ENCODE peak calls at places on chromosomes 16 and 17, in seven cellular contexts. Q is naive thymus-derived CD4-positive, alpha-beta T cell; V is esophagus squamous epithelium; N is breast epithelium; T is OCI-LY7; I is PC-9; K is psoas muscle. O is an unnamed sample. For H3K36me3, the result is how much of the 10 kb centered on the place peaks cover.

GRCh38 chr16:51670527-51670926 is 519.5 kb upstream of the SALL1 start:
- DNase-seq in Q (no peak), V (no peak), K (no peak), I (no peak), T (no peak), N (no peak), O (no peak)

GRCh38 chr17:47810200-47810821 is 11.3 kb downstream of the OSBPL7 start:
- DNase-seq in K (no peak), Q (no peak), I (peak), T (no peak), V (no peak), N (no peak), O (peak)

GRCh38 chr17:43042025-43042424 is 17.0 kb downstream of the RND2 start:
- DNase-seq in Q (no peak), N (no peak), T (no peak), I (no peak), V (no peak), K (no peak), O (no peak)

GRCh38 chr17:18877104-18877503 is 19.2 kb downstream of the PRPSAP2 start:
- DNase-seq in I (peak), N (no peak), V (no peak), T (no peak), Q (no peak), K (no peak), O (no peak)

GRCh38 chr16:180101-180920 is at the start of gene HBQ1:
- DNase-seq in T (no peak), I (no peak), Q (peak), V (no peak), N (no peak), K (no peak), O (no peak)

GRCh38 chr17:17782425-17783120 is 54.2 kb downstream of the SREBF1 start:
- DNase-seq in V (no peak), I (no peak), K (no peak), Q (no peak), T (peak), N (no peak), O (no peak)

GRCh38 chr17:65657251-65657828 is 95.9 kb upstream of the AXIN2 start:
- DNase-seq in V (no peak), Q (no peak), I (no peak), T (no peak), K (no peak), N (no peak), O (no peak)

GRCh38 chr17:46916211-46916610 is 6.7 kb upstream of the GOSR2 start:
- DNase-seq in I (no peak), Q (no peak), N (no peak), T (no peak), K (no peak), V (no peak), O (no peak)

GRCh38 chr16:28104404-28104803 is 40.9 kb upstream of the GSG1L start:
- DNase-seq in I (no peak), N (no peak), V (no peak), T (no peak), K (no peak), Q (no peak), O (no peak)

GRCh38 chr17:57104461-57105175 is 19.6 kb downstream of the AKAP1 start:
- DNase-seq in N (no peak), V (no peak), T (no peak), I (no peak), K (no peak), Q (no peak), O (no peak)

GRCh38 chr16:13913374-13914292 is 6.3 kb upstream of the ERCC4 start:
- DNase-seq in Q (no peak), V (no peak), K (no peak), N (no peak), I (no peak), T (no peak), O (no peak)
- H3K4me3 ChIP-seq in Q (no peak), V (no peak), K (no peak), N (no peak), I (no peak), T (no peak), O (no peak)

DNA sequence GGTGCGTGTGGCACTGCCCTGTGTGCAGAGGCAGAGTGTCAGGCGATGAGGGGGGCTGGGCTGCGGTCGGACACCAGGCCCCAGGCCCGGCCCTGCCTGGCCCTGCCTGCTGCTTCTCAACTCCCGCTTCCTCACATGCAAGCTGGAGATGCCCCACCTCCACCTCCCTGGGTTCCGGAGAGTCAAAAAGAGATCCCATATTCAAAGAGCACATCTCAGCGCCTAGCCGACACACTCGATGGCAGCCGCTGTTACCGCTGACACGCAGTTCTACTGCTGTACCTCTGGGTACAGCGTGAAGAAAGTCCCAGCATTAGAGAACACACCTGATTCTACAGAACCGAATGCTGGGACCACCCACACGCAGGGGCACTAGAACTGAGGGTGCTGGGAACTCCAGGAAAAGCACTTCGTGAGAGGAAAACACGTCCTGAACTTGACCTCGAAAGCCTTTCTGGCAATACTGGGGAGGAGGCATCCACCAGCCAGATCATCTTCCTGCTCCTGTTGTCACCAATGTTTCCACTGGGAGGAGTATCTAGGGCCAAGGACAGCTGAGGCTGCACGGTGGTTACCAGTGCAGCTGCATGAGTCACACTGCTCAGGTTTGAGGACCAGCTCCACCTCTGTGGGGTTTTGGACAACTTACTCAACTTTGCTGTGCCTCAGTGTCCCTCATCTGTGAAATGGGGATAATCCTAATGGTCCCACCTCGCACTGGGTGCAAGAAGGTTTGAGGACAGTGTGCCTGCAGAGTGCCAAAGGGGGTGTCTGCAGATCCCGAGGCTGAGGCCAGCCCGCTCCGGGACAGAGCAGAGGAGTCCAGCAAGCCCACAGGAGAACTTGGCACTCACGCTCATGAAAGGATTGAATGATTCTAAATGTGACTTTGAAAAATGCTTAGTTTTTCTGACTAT is 100.4 kb upstream of the DNAH17 start:
- DNase-seq in I (no peak), V (no peak), N (no peak), T (no peak), K (peak), Q (no peak), O (no peak)
- H3K36me3 ChIP-seq in I (under half), V (half or more), N (under half), T (half or more), K (under half), Q (half or more), O (half or more)

DNA sequence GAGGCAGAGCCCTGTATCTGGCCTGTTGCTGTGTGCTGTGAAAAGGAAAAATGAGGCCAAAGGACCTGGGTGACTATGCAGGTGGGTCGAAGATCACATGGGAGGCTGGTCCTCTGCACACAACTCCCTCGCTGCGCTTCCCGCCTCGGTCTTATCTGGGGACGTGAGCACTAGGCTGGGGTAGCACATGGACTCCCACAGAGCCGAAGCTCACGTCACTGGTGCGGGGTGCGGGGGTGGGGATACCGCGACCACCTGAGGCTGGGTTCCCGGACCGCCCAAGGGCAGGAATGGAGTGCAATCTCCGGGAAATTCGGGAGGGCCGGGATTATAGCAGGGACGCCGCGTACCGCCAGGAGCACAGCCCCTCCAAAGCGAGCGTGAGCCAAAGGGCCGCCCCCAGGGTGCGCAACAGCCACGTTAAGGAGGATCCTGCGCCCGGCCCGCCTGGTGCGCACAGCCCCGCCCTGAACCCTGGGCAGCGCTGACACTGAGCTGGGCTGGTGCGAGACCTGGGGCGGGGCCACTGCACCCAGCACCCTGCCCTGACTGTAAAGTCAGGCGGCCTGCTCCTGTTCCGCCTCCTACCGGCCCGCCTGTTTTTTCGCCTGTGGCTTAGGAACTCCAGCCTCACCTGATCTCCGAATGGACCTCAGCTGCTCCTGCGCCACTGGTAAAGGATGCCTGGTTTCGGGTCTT is 4.8 kb downstream of the MT1A start:
- DNase-seq in Q (peak), N (peak), V (no peak), K (peak), I (peak), T (no peak), O (peak)
- H3K4me3 ChIP-seq in Q (peak), N (peak), V (peak), K (peak), I (peak), T (no peak), O (peak)

GRCh38 chr16:2189252-2189893 is 7.0 kb downstream of the CASKIN1 start:
- DNase-seq in Q (no peak), T (no peak), N (no peak), V (no peak), I (no peak), K (no peak), O (no peak)
- H3K36me3 ChIP-seq in Q (under half), T (under half), N (under half), V (under half), I (under half), K (under half), O (under half)

GRCh38 chr16:56190903-56191806 is at the start of gene GNAO1:
- DNase-seq in I (peak), N (peak), V (no peak), Q (peak), T (no peak), K (peak), O (peak)
- H3K4me3 ChIP-seq in I (peak), N (peak), V (peak), Q (peak), T (no peak), K (peak), O (peak)

O was measured in ascending aorta.